ENCODE peak calls at places on chromosomes 7 and 10, in nine cellular contexts. One of them, this sample, is unnamed.

GRCh38 chr10:114605155-114605797 is 52.8 kb downstream of the ABLIM1 start:
- DNase-seq in stimulated activated CD8-positive, alpha-beta memory T cell treated with anti-CD3 and anti-CD28 coated beads, Interleukin-7, amount 100 ng/mL, for 1 hour: no peak
- DNase-seq in C1 segment of cervical spinal cord: no peak
- DNase-seq in LoVo: no peak
- DNase-seq in T-cell: no peak
- DNase-seq in stimulated activated CD4-positive, alpha-beta T cell treated with anti-CD3 and anti-CD28 coated beads, Interleukin-4, amount 100 ng/mL, for 48 hours: no peak
- DNase-seq in hypothalamus: no peak
- DNase-seq in pons: no peak
- DNase-seq in activated T-helper 1 cell treated with Interleukin-2 at 50 U/mL for 16 hours: no peak
- DNase-seq in this sample: no peak

GRCh38 chr7:128879461-128879938 is 16.8 kb downstream of the ATP6V1F start:
- DNase-seq in stimulated activated CD8-positive, alpha-beta memory T cell treated with anti-CD3 and anti-CD28 coated beads, Interleukin-7, amount 100 ng/mL, for 1 hour: no peak
- DNase-seq in C1 segment of cervical spinal cord: no peak
- DNase-seq in LoVo: no peak
- DNase-seq in T-cell: no peak
- DNase-seq in stimulated activated CD4-positive, alpha-beta T cell treated with anti-CD3 and anti-CD28 coated beads, Interleukin-4, amount 100 ng/mL, for 48 hours: no peak
- DNase-seq in hypothalamus: no peak
- DNase-seq in pons: no peak
- DNase-seq in activated T-helper 1 cell treated with Interleukin-2 at 50 U/mL for 16 hours: no peak
- DNase-seq in this sample: peak

GRCh38 chr10:99895867-99896266 is 113.4 kb downstream of the ABCC2 start:
- DNase-seq in stimulated activated CD8-positive, alpha-beta memory T cell treated with anti-CD3 and anti-CD28 coated beads, Interleukin-7, amount 100 ng/mL, for 1 hour: no peak
- DNase-seq in C1 segment of cervical spinal cord: no peak
- DNase-seq in LoVo: no peak
- DNase-seq in T-cell: no peak
- DNase-seq in stimulated activated CD4-positive, alpha-beta T cell treated with anti-CD3 and anti-CD28 coated beads, Interleukin-4, amount 100 ng/mL, for 48 hours: no peak
- DNase-seq in hypothalamus: no peak
- DNase-seq in pons: no peak
- DNase-seq in activated T-helper 1 cell treated with Interleukin-2 at 50 U/mL for 16 hours: no peak
- DNase-seq in this sample: no peak

GRCh38 chr7:40447345-40447744 is 312.5 kb downstream of the SUGCT start:
- DNase-seq in stimulated activated CD8-positive, alpha-beta memory T cell treated with anti-CD3 and anti-CD28 coated beads, Interleukin-7, amount 100 ng/mL, for 1 hour: no peak
- DNase-seq in C1 segment of cervical spinal cord: no peak
- DNase-seq in LoVo: no peak
- DNase-seq in T-cell: no peak
- DNase-seq in stimulated activated CD4-positive, alpha-beta T cell treated with anti-CD3 and anti-CD28 coated beads, Interleukin-4, amount 100 ng/mL, for 48 hours: no peak
- DNase-seq in hypothalamus: no peak
- DNase-seq in pons: no peak
- DNase-seq in activated T-helper 1 cell treated with Interleukin-2 at 50 U/mL for 16 hours: no peak
- DNase-seq in this sample: no peak

GRCh38 chr10:62381385-62382102 is 7.4 kb downstream of the ZNF365 start:
- DNase-seq in stimulated activated CD8-positive, alpha-beta memory T cell treated with anti-CD3 and anti-CD28 coated beads, Interleukin-7, amount 100 ng/mL, for 1 hour: no peak
- DNase-seq in C1 segment of cervical spinal cord: peak
- DNase-seq in LoVo: peak
- DNase-seq in T-cell: no peak
- DNase-seq in stimulated activated CD4-positive, alpha-beta T cell treated with anti-CD3 and anti-CD28 coated beads, Interleukin-4, amount 100 ng/mL, for 48 hours: no peak
- DNase-seq in hypothalamus: peak
- DNase-seq in pons: peak
- DNase-seq in activated T-helper 1 cell treated with Interleukin-2 at 50 U/mL for 16 hours: no peak
- DNase-seq in this sample: no peak

GRCh38 chr7:107069457-107069856 is 25.0 kb downstream of the PRKAR2B start:
- DNase-seq in stimulated activated CD8-positive, alpha-beta memory T cell treated with anti-CD3 and anti-CD28 coated beads, Interleukin-7, amount 100 ng/mL, for 1 hour: no peak
- DNase-seq in C1 segment of cervical spinal cord: no peak
- DNase-seq in LoVo: no peak
- DNase-seq in T-cell: no peak
- DNase-seq in stimulated activated CD4-positive, alpha-beta T cell treated with anti-CD3 and anti-CD28 coated beads, Interleukin-4, amount 100 ng/mL, for 48 hours: no peak
- DNase-seq in hypothalamus: no peak
- DNase-seq in pons: no peak
- DNase-seq in activated T-helper 1 cell treated with Interleukin-2 at 50 U/mL for 16 hours: no peak
- DNase-seq in this sample: no peak

GRCh38 chr7:82623812-82624211 is 180.2 kb upstream of the CACNA2D1 start:
- DNase-seq in stimulated activated CD8-positive, alpha-beta memory T cell treated with anti-CD3 and anti-CD28 coated beads, Interleukin-7, amount 100 ng/mL, for 1 hour: no peak
- DNase-seq in C1 segment of cervical spinal cord: no peak
- DNase-seq in LoVo: no peak
- DNase-seq in T-cell: no peak
- DNase-seq in stimulated activated CD4-positive, alpha-beta T cell treated with anti-CD3 and anti-CD28 coated beads, Interleukin-4, amount 100 ng/mL, for 48 hours: no peak
- DNase-seq in hypothalamus: no peak
- DNase-seq in pons: no peak
- DNase-seq in activated T-helper 1 cell treated with Interleukin-2 at 50 U/mL for 16 hours: no peak
- DNase-seq in this sample: no peak

GRCh38 chr10:112369495-112370423 is 4.2 kb upstream of the ACSL5 start:
- DNase-seq in stimulated activated CD8-positive, alpha-beta memory T cell treated with anti-CD3 and anti-CD28 coated beads, Interleukin-7, amount 100 ng/mL, for 1 hour: no peak
- DNase-seq in C1 segment of cervical spinal cord: no peak
- DNase-seq in LoVo: no peak
- DNase-seq in T-cell: peak
- DNase-seq in stimulated activated CD4-positive, alpha-beta T cell treated with anti-CD3 and anti-CD28 coated beads, Interleukin-4, amount 100 ng/mL, for 48 hours: no peak
- DNase-seq in hypothalamus: no peak
- DNase-seq in pons: no peak
- DNase-seq in activated T-helper 1 cell treated with Interleukin-2 at 50 U/mL for 16 hours: no peak
- DNase-seq in this sample: no peak

GRCh38 chr10:97542169-97543024 is 30.2 kb upstream of the ANKRD2 start:
- DNase-seq in stimulated activated CD8-positive, alpha-beta memory T cell treated with anti-CD3 and anti-CD28 coated beads, Interleukin-7, amount 100 ng/mL, for 1 hour: no peak
- DNase-seq in C1 segment of cervical spinal cord: peak
- DNase-seq in LoVo: peak
- DNase-seq in T-cell: no peak
- DNase-seq in stimulated activated CD4-positive, alpha-beta T cell treated with anti-CD3 and anti-CD28 coated beads, Interleukin-4, amount 100 ng/mL, for 48 hours: peak
- DNase-seq in hypothalamus: peak
- DNase-seq in pons: peak
- DNase-seq in activated T-helper 1 cell treated with Interleukin-2 at 50 U/mL for 16 hours: no peak
- DNase-seq in this sample: peak

GRCh38 chr7:135251502-135252327 is 18.1 kb downstream of the STRA8 start:
- DNase-seq in stimulated activated CD8-positive, alpha-beta memory T cell treated with anti-CD3 and anti-CD28 coated beads, Interleukin-7, amount 100 ng/mL, for 1 hour: no peak
- DNase-seq in C1 segment of cervical spinal cord: no peak
- DNase-seq in LoVo: no peak
- DNase-seq in T-cell: no peak
- DNase-seq in stimulated activated CD4-positive, alpha-beta T cell treated with anti-CD3 and anti-CD28 coated beads, Interleukin-4, amount 100 ng/mL, for 48 hours: no peak
- DNase-seq in hypothalamus: no peak
- DNase-seq in pons: no peak
- DNase-seq in activated T-helper 1 cell treated with Interleukin-2 at 50 U/mL for 16 hours: no peak
- DNase-seq in this sample: no peak

GRCh38 chr10:124092270-124093075 is 925 bp downstream of the CHST15 start:
- DNase-seq in stimulated activated CD8-positive, alpha-beta memory T cell treated with anti-CD3 and anti-CD28 coated beads, Interleukin-7, amount 100 ng/mL, for 1 hour: no peak
- DNase-seq in C1 segment of cervical spinal cord: peak
- DNase-seq in LoVo: no peak
- DNase-seq in T-cell: peak
- DNase-seq in stimulated activated CD4-positive, alpha-beta T cell treated with anti-CD3 and anti-CD28 coated beads, Interleukin-4, amount 100 ng/mL, for 48 hours: peak
- DNase-seq in hypothalamus: peak
- DNase-seq in pons: no peak
- DNase-seq in activated T-helper 1 cell treated with Interleukin-2 at 50 U/mL for 16 hours: no peak
- DNase-seq in this sample: peak

GRCh38 chr10:119199231-119199992 is 8.0 kb upstream of the GRK5 start:
- DNase-seq in stimulated activated CD8-positive, alpha-beta memory T cell treated with anti-CD3 and anti-CD28 coated beads, Interleukin-7, amount 100 ng/mL, for 1 hour: no peak
- DNase-seq in C1 segment of cervical spinal cord: peak
- DNase-seq in LoVo: peak
- DNase-seq in T-cell: peak
- DNase-seq in stimulated activated CD4-positive, alpha-beta T cell treated with anti-CD3 and anti-CD28 coated beads, Interleukin-4, amount 100 ng/mL, for 48 hours: no peak
- DNase-seq in hypothalamus: peak
- DNase-seq in pons: peak
- DNase-seq in activated T-helper 1 cell treated with Interleukin-2 at 50 U/mL for 16 hours: no peak
- DNase-seq in this sample: peak

GRCh38 chr7:33048257-33048656 is 14.3 kb downstream of the NT5C3A start:
- DNase-seq in stimulated activated CD8-positive, alpha-beta memory T cell treated with anti-CD3 and anti-CD28 coated beads, Interleukin-7, amount 100 ng/mL, for 1 hour: no peak
- DNase-seq in C1 segment of cervical spinal cord: no peak
- DNase-seq in LoVo: no peak
- DNase-seq in T-cell: no peak
- DNase-seq in stimulated activated CD4-positive, alpha-beta T cell treated with anti-CD3 and anti-CD28 coated beads, Interleukin-4, amount 100 ng/mL, for 48 hours: no peak
- DNase-seq in hypothalamus: no peak
- DNase-seq in pons: no peak
- DNase-seq in activated T-helper 1 cell treated with Interleukin-2 at 50 U/mL for 16 hours: no peak
- DNase-seq in this sample: no peak

GRCh38 chr10:10846476-10846875 is 171.2 kb upstream of the CELF2 start:
- DNase-seq in stimulated activated CD8-positive, alpha-beta memory T cell treated with anti-CD3 and anti-CD28 coated beads, Interleukin-7, amount 100 ng/mL, for 1 hour: no peak
- DNase-seq in C1 segment of cervical spinal cord: no peak
- DNase-seq in LoVo: no peak
- DNase-seq in T-cell: no peak
- DNase-seq in stimulated activated CD4-positive, alpha-beta T cell treated with anti-CD3 and anti-CD28 coated beads, Interleukin-4, amount 100 ng/mL, for 48 hours: no peak
- DNase-seq in hypothalamus: no peak
- DNase-seq in pons: no peak
- DNase-seq in activated T-helper 1 cell treated with Interleukin-2 at 50 U/mL for 16 hours: no peak
- DNase-seq in this sample: no peak

GRCh38 chr7:31062746-31063435 is 10.8 kb downstream of the ADCYAP1R1 start:
- DNase-seq in stimulated activated CD8-positive, alpha-beta memory T cell treated with anti-CD3 and anti-CD28 coated beads, Interleukin-7, amount 100 ng/mL, for 1 hour: no peak
- DNase-seq in C1 segment of cervical spinal cord: no peak
- DNase-seq in LoVo: no peak
- DNase-seq in T-cell: no peak
- DNase-seq in stimulated activated CD4-positive, alpha-beta T cell treated with anti-CD3 and anti-CD28 coated beads, Interleukin-4, amount 100 ng/mL, for 48 hours: no peak
- DNase-seq in hypothalamus: no peak
- DNase-seq in pons: no peak
- DNase-seq in activated T-helper 1 cell treated with Interleukin-2 at 50 U/mL for 16 hours: no peak
- DNase-seq in this sample: no peak

GRCh38 chr10:28991326-28991725 is 297.5 kb upstream of the LYZL1 start:
- DNase-seq in stimulated activated CD8-positive, alpha-beta memory T cell treated with anti-CD3 and anti-CD28 coated beads, Interleukin-7, amount 100 ng/mL, for 1 hour: no peak
- DNase-seq in C1 segment of cervical spinal cord: no peak
- DNase-seq in LoVo: peak
- DNase-seq in T-cell: no peak
- DNase-seq in stimulated activated CD4-positive, alpha-beta T cell treated with anti-CD3 and anti-CD28 coated beads, Interleukin-4, amount 100 ng/mL, for 48 hours: no peak
- DNase-seq in hypothalamus: no peak
- DNase-seq in pons: no peak
- DNase-seq in activated T-helper 1 cell treated with Interleukin-2 at 50 U/mL for 16 hours: no peak
- DNase-seq in this sample: peak

GRCh38 chr7:155597753-155598140 is 46.7 kb upstream of the RBM33 start:
- DNase-seq in stimulated activated CD8-positive, alpha-beta memory T cell treated with anti-CD3 and anti-CD28 coated beads, Interleukin-7, amount 100 ng/mL, for 1 hour: no peak
- DNase-seq in C1 segment of cervical spinal cord: no peak
- DNase-seq in LoVo: no peak
- DNase-seq in T-cell: no peak
- DNase-seq in stimulated activated CD4-positive, alpha-beta T cell treated with anti-CD3 and anti-CD28 coated beads, Interleukin-4, amount 100 ng/mL, for 48 hours: no peak
- DNase-seq in hypothalamus: no peak
- DNase-seq in pons: no peak
- DNase-seq in activated T-helper 1 cell treated with Interleukin-2 at 50 U/mL for 16 hours: no peak
- DNase-seq in this sample: no peak

GRCh38 chr10:48805411-48805810 is 120.7 kb downstream of the WDFY4 start:
- DNase-seq in stimulated activated CD8-positive, alpha-beta memory T cell treated with anti-CD3 and anti-CD28 coated beads, Interleukin-7, amount 100 ng/mL, for 1 hour: no peak
- DNase-seq in C1 segment of cervical spinal cord: no peak
- DNase-seq in LoVo: no peak
- DNase-seq in T-cell: no peak
- DNase-seq in stimulated activated CD4-positive, alpha-beta T cell treated with anti-CD3 and anti-CD28 coated beads, Interleukin-4, amount 100 ng/mL, for 48 hours: no peak
- DNase-seq in hypothalamus: no peak
- DNase-seq in pons: no peak
- DNase-seq in activated T-helper 1 cell treated with Interleukin-2 at 50 U/mL for 16 hours: no peak
- DNase-seq in this sample: no peak

GRCh38 chr7:131553906-131554305 is 2.5 kb downstream of the PODXL start:
- DNase-seq in stimulated activated CD8-positive, alpha-beta memory T cell treated with anti-CD3 and anti-CD28 coated beads, Interleukin-7, amount 100 ng/mL, for 1 hour: no peak
- DNase-seq in C1 segment of cervical spinal cord: no peak
- DNase-seq in LoVo: no peak
- DNase-seq in T-cell: no peak
- DNase-seq in stimulated activated CD4-positive, alpha-beta T cell treated with anti-CD3 and anti-CD28 coated beads, Interleukin-4, amount 100 ng/mL, for 48 hours: no peak
- DNase-seq in hypothalamus: no peak
- DNase-seq in pons: no peak
- DNase-seq in activated T-helper 1 cell treated with Interleukin-2 at 50 U/mL for 16 hours: no peak
- DNase-seq in this sample: no peak

GRCh38 chr7:22576941-22577927 is 77.2 kb upstream of the STEAP1B start:
- DNase-seq in stimulated activated CD8-positive, alpha-beta memory T cell treated with anti-CD3 and anti-CD28 coated beads, Interleukin-7, amount 100 ng/mL, for 1 hour: no peak
- DNase-seq in C1 segment of cervical spinal cord: peak
- DNase-seq in LoVo: peak
- DNase-seq in T-cell: no peak
- DNase-seq in stimulated activated CD4-positive, alpha-beta T cell treated with anti-CD3 and anti-CD28 coated beads, Interleukin-4, amount 100 ng/mL, for 48 hours: no peak
- DNase-seq in hypothalamus: no peak
- DNase-seq in pons: peak
- DNase-seq in activated T-helper 1 cell treated with Interleukin-2 at 50 U/mL for 16 hours: no peak
- DNase-seq in this sample: peak

GRCh38 chr7:3552499-3552898 is 251.4 kb downstream of the SDK1 start:
- DNase-seq in stimulated activated CD8-positive, alpha-beta memory T cell treated with anti-CD3 and anti-CD28 coated beads, Interleukin-7, amount 100 ng/mL, for 1 hour: no peak
- DNase-seq in C1 segment of cervical spinal cord: no peak
- DNase-seq in LoVo: no peak
- DNase-seq in T-cell: no peak
- DNase-seq in stimulated activated CD4-positive, alpha-beta T cell treated with anti-CD3 and anti-CD28 coated beads, Interleukin-4, amount 100 ng/mL, for 48 hours: no peak
- DNase-seq in hypothalamus: no peak
- DNase-seq in pons: no peak
- DNase-seq in activated T-helper 1 cell treated with Interleukin-2 at 50 U/mL for 16 hours: no peak
- DNase-seq in this sample: no peak

GRCh38 chr10:121041906-121042305 is 190.7 kb downstream of the WDR11 start:
- DNase-seq in stimulated activated CD8-positive, alpha-beta memory T cell treated with anti-CD3 and anti-CD28 coated beads, Interleukin-7, amount 100 ng/mL, for 1 hour: no peak
- DNase-seq in C1 segment of cervical spinal cord: no peak
- DNase-seq in LoVo: no peak
- DNase-seq in T-cell: no peak
- DNase-seq in stimulated activated CD4-positive, alpha-beta T cell treated with anti-CD3 and anti-CD28 coated beads, Interleukin-4, amount 100 ng/mL, for 48 hours: no peak
- DNase-seq in hypothalamus: no peak
- DNase-seq in pons: no peak
- DNase-seq in activated T-helper 1 cell treated with Interleukin-2 at 50 U/mL for 16 hours: no peak
- DNase-seq in this sample: no peak

GRCh38 chr10:132411561-132412253 is 14.7 kb downstream of the PWWP2B start:
- DNase-seq in stimulated activated CD8-positive, alpha-beta memory T cell treated with anti-CD3 and anti-CD28 coated beads, Interleukin-7, amount 100 ng/mL, for 1 hour: no peak
- DNase-seq in C1 segment of cervical spinal cord: peak
- DNase-seq in LoVo: no peak
- DNase-seq in T-cell: no peak
- DNase-seq in stimulated activated CD4-positive, alpha-beta T cell treated with anti-CD3 and anti-CD28 coated beads, Interleukin-4, amount 100 ng/mL, for 48 hours: no peak
- DNase-seq in hypothalamus: no peak
- DNase-seq in pons: no peak
- DNase-seq in activated T-helper 1 cell treated with Interleukin-2 at 50 U/mL for 16 hours: no peak
- DNase-seq in this sample: no peak

GRCh38 chr7:127514499-127514898 is 70.9 kb downstream of the GCC1 start:
- DNase-seq in stimulated activated CD8-positive, alpha-beta memory T cell treated with anti-CD3 and anti-CD28 coated beads, Interleukin-7, amount 100 ng/mL, for 1 hour: no peak
- DNase-seq in C1 segment of cervical spinal cord: no peak
- DNase-seq in LoVo: peak
- DNase-seq in T-cell: peak
- DNase-seq in stimulated activated CD4-positive, alpha-beta T cell treated with anti-CD3 and anti-CD28 coated beads, Interleukin-4, amount 100 ng/mL, for 48 hours: no peak
- DNase-seq in hypothalamus: no peak
- DNase-seq in pons: peak
- DNase-seq in activated T-helper 1 cell treated with Interleukin-2 at 50 U/mL for 16 hours: no peak
- DNase-seq in this sample: no peak

GRCh38 chr7:48173313-48173712 is 2.1 kb downstream of the ABCA13 start:
- DNase-seq in stimulated activated CD8-positive, alpha-beta memory T cell treated with anti-CD3 and anti-CD28 coated beads, Interleukin-7, amount 100 ng/mL, for 1 hour: no peak
- DNase-seq in C1 segment of cervical spinal cord: no peak
- DNase-seq in LoVo: no peak
- DNase-seq in T-cell: no peak
- DNase-seq in stimulated activated CD4-positive, alpha-beta T cell treated with anti-CD3 and anti-CD28 coated beads, Interleukin-4, amount 100 ng/mL, for 48 hours: no peak
- DNase-seq in hypothalamus: no peak
- DNase-seq in pons: no peak
- DNase-seq in activated T-helper 1 cell treated with Interleukin-2 at 50 U/mL for 16 hours: no peak
- DNase-seq in this sample: no peak

GRCh38 chr7:36015733-36016132 is 137.3 kb upstream of the EEPD1 start:
- DNase-seq in stimulated activated CD8-positive, alpha-beta memory T cell treated with anti-CD3 and anti-CD28 coated beads, Interleukin-7, amount 100 ng/mL, for 1 hour: no peak
- DNase-seq in C1 segment of cervical spinal cord: no peak
- DNase-seq in LoVo: no peak
- DNase-seq in T-cell: no peak
- DNase-seq in stimulated activated CD4-positive, alpha-beta T cell treated with anti-CD3 and anti-CD28 coated beads, Interleukin-4, amount 100 ng/mL, for 48 hours: no peak
- DNase-seq in hypothalamus: no peak
- DNase-seq in pons: no peak
- DNase-seq in activated T-helper 1 cell treated with Interleukin-2 at 50 U/mL for 16 hours: no peak
- DNase-seq in this sample: no peak

GRCh38 chr7:6299774-6300173 is 27.4 kb upstream of the CYTH3 start:
- DNase-seq in stimulated activated CD8-positive, alpha-beta memory T cell treated with anti-CD3 and anti-CD28 coated beads, Interleukin-7, amount 100 ng/mL, for 1 hour: no peak
- DNase-seq in C1 segment of cervical spinal cord: no peak
- DNase-seq in LoVo: no peak
- DNase-seq in T-cell: no peak
- DNase-seq in stimulated activated CD4-positive, alpha-beta T cell treated with anti-CD3 and anti-CD28 coated beads, Interleukin-4, amount 100 ng/mL, for 48 hours: no peak
- DNase-seq in hypothalamus: no peak
- DNase-seq in pons: no peak
- DNase-seq in activated T-helper 1 cell treated with Interleukin-2 at 50 U/mL for 16 hours: no peak
- DNase-seq in this sample: no peak

GRCh38 chr7:134742688-134743350 is 36.6 kb upstream of the CALD1 start:
- DNase-seq in stimulated activated CD8-positive, alpha-beta memory T cell treated with anti-CD3 and anti-CD28 coated beads, Interleukin-7, amount 100 ng/mL, for 1 hour: no peak
- DNase-seq in C1 segment of cervical spinal cord: no peak
- DNase-seq in LoVo: no peak
- DNase-seq in T-cell: no peak
- DNase-seq in stimulated activated CD4-positive, alpha-beta T cell treated with anti-CD3 and anti-CD28 coated beads, Interleukin-4, amount 100 ng/mL, for 48 hours: no peak
- DNase-seq in hypothalamus: no peak
- DNase-seq in pons: no peak
- DNase-seq in activated T-helper 1 cell treated with Interleukin-2 at 50 U/mL for 16 hours: no peak
- DNase-seq in this sample: no peak

GRCh38 chr7:12323415-12323814 is 80.2 kb downstream of the VWDE start:
- DNase-seq in stimulated activated CD8-positive, alpha-beta memory T cell treated with anti-CD3 and anti-CD28 coated beads, Interleukin-7, amount 100 ng/mL, for 1 hour: no peak
- DNase-seq in C1 segment of cervical spinal cord: no peak
- DNase-seq in LoVo: no peak
- DNase-seq in T-cell: no peak
- DNase-seq in stimulated activated CD4-positive, alpha-beta T cell treated with anti-CD3 and anti-CD28 coated beads, Interleukin-4, amount 100 ng/mL, for 48 hours: no peak
- DNase-seq in hypothalamus: no peak
- DNase-seq in pons: no peak
- DNase-seq in activated T-helper 1 cell treated with Interleukin-2 at 50 U/mL for 16 hours: no peak
- DNase-seq in this sample: no peak

GRCh38 chr10:86963341-86963919 is 4.9 kb upstream of the ADIRF start:
- DNase-seq in stimulated activated CD8-positive, alpha-beta memory T cell treated with anti-CD3 and anti-CD28 coated beads, Interleukin-7, amount 100 ng/mL, for 1 hour: no peak
- DNase-seq in C1 segment of cervical spinal cord: no peak
- DNase-seq in LoVo: no peak
- DNase-seq in T-cell: no peak
- DNase-seq in stimulated activated CD4-positive, alpha-beta T cell treated with anti-CD3 and anti-CD28 coated beads, Interleukin-4, amount 100 ng/mL, for 48 hours: no peak
- DNase-seq in hypothalamus: no peak
- DNase-seq in pons: no peak
- DNase-seq in activated T-helper 1 cell treated with Interleukin-2 at 50 U/mL for 16 hours: no peak
- DNase-seq in this sample: peak

GRCh38 chr10:94183666-94184264 is 179.0 kb downstream of the NOC3L start:
- DNase-seq in stimulated activated CD8-positive, alpha-beta memory T cell treated with anti-CD3 and anti-CD28 coated beads, Interleukin-7, amount 100 ng/mL, for 1 hour: no peak
- DNase-seq in C1 segment of cervical spinal cord: no peak
- DNase-seq in LoVo: no peak
- DNase-seq in T-cell: no peak
- DNase-seq in stimulated activated CD4-positive, alpha-beta T cell treated with anti-CD3 and anti-CD28 coated beads, Interleukin-4, amount 100 ng/mL, for 48 hours: peak
- DNase-seq in hypothalamus: no peak
- DNase-seq in pons: no peak
- DNase-seq in activated T-helper 1 cell treated with Interleukin-2 at 50 U/mL for 16 hours: no peak
- DNase-seq in this sample: no peak